ENCODE peak calls at places on chromosomes 3 and 15, in six cellular contexts. J, H, U, T, K and Y are unnamed samples.

GRCh38 chr3:77868725-77869124 is 828.8 kb downstream of the ROBO2 start:
- DNase-seq in U (no peak), T (no peak), J (no peak), H (no peak), K (no peak), Y (no peak)

GRCh38 chr15:83605595-83605994 is 48.3 kb upstream of the ADAMTSL3 start:
- DNase-seq in H (no peak), K (no peak), J (no peak), U (no peak), T (no peak), Y (no peak)

GRCh38 chr3:127938800-127939199 is 23.8 kb downstream of the KBTBD12 start:
- DNase-seq in H (no peak), U (no peak), T (no peak), J (no peak), K (no peak), Y (no peak)

GRCh38 chr15:33068007-33068441 is 126.5 kb downstream of the FMN1 start:
- DNase-seq in J (peak; percentile 23), T (peak; percentile 90), K (no peak), H (peak; percentile 74), U (peak; percentile 90), Y (no peak)

GRCh38 chr3:16177962-16178627 is 3.6 kb downstream of the GALNT15 start:
- DNase-seq in J (peak; percentile 92), H (peak; percentile 82), U (peak; percentile 83), T (peak; percentile 58), K (peak; percentile 71), Y (no peak)

GRCh38 chr3:114110439-114110838 is 53.9 kb downstream of the QTRT2 start:
- DNase-seq in H (no peak), T (no peak), U (no peak), K (no peak), J (peak; percentile 29), Y (no peak)

GRCh38 chr15:92095691-92096090 is 242.2 kb downstream of the SLCO3A1 start:
- DNase-seq in J (no peak), U (peak; percentile 17), H (no peak), T (no peak), K (no peak), Y (no peak)

GRCh38 chr3:94076055-94076454 is 13.2 kb downstream of the NSUN3 start:
- DNase-seq in H (peak; percentile 32), U (no peak), J (no peak), T (no peak), K (no peak), Y (no peak)

GRCh38 chr3:156299569-156299968 is 179.2 kb downstream of the KCNAB1 start:
- DNase-seq in H (no peak), J (no peak), T (no peak), K (no peak), U (no peak), Y (peak; percentile 66)

GRCh38 chr3:113339616-113340244 is 101.6 kb downstream of the CFAP44 start:
- DNase-seq in J (no peak), T (no peak), K (no peak), U (no peak), H (no peak), Y (no peak)

GRCh38 chr3:144948711-144949110 is 977.1 kb downstream of the DIPK2A start:
- DNase-seq in J (no peak), H (no peak), T (no peak), U (no peak), K (no peak), Y (no peak)

GRCh38 chr15:72856549-72857040 is 73.0 kb upstream of the ADPGK start:
- DNase-seq in K (no peak), H (no peak), T (no peak), U (no peak), J (no peak), Y (no peak)

GRCh38 chr15:85443593-85444328 is 63.4 kb downstream of the AKAP13 start:
- DNase-seq in J (no peak), U (peak; percentile 28), T (no peak), H (peak; percentile 34), K (no peak), Y (no peak)

GRCh38 chr3:187968883-187969580 is 184.9 kb upstream of the LPP start:
- DNase-seq in U (no peak), K (no peak), J (no peak), T (peak; percentile 45), H (peak; percentile 74), Y (no peak)

GRCh38 chr3:107438671-107439070 is 61.4 kb downstream of the CCDC54 start:
- DNase-seq in K (no peak), U (no peak), H (no peak), J (no peak), T (no peak), Y (no peak)

GRCh38 chr15:28191832-28192231 is 92.7 kb upstream of the OCA2 start:
- DNase-seq in T (no peak), K (no peak), U (peak; percentile 26), H (peak; percentile 3), J (peak; percentile 87), Y (no peak)

GRCh38 chr3:65178703-65179102 is 490.9 kb upstream of the ADAMTS9 start:
- DNase-seq in H (no peak), T (no peak), J (no peak), U (no peak), K (no peak), Y (no peak)

GRCh38 chr3:37324752-37325407 is 150.5 kb upstream of the LRRFIP2 start:
- DNase-seq in T (no peak), J (no peak), U (no peak), H (no peak), K (no peak), Y (no peak)

GRCh38 chr3:141753399-141753798 is 9.8 kb upstream of the GRK7 start:
- DNase-seq in U (no peak), H (no peak), K (no peak), J (no peak), T (no peak), Y (no peak)

GRCh38 chr3:52710512-52710911 is 4.6 kb downstream of the SPCS1 start:
- DNase-seq in H (no peak), T (no peak), U (no peak), J (no peak), K (peak; percentile 38), Y (no peak)

GRCh38 chr15:51536965-51537574 is 85.5 kb downstream of the DMXL2 start:
- DNase-seq in J (peak; percentile 6), H (peak; percentile 12), T (no peak), K (no peak), U (peak; percentile 43), Y (no peak)